ENCODE peak calls at places on chromosomes 6 and 20, in four cellular contexts. E is K562, N is H1, W is GM12878. S is an unnamed sample.

GRCh38 chr6:3624268-3625136 is 127.0 kb downstream of the PXDC1 start:
- DNase-seq in E (no peak), N (no peak), W (no peak), S (no peak)

GRCh38 chr6:159720708-159721107 is 6.6 kb upstream of the WTAP start:
- DNase-seq in E (peak), N (no peak), W (no peak), S (peak)

GRCh38 chr6:26594128-26594493 is 2.6 kb upstream of the ABT1 start:
- DNase-seq in E (peak), N (no peak), W (no peak), S (no peak)

GRCh38 chr20:50762045-50762422 is 30.7 kb downstream of the PARD6B start:
- DNase-seq in E (no peak), N (no peak), W (no peak), S (no peak)

GRCh38 chr20:23225407-23226060 is 125.1 kb upstream of the NXT1 start:
- DNase-seq in E (peak), N (no peak), W (no peak), S (no peak)

GRCh38 chr20:5191829-5192569 is 65.2 kb downstream of the CDS2 start:
- DNase-seq in E (peak), N (no peak), W (peak), S (peak)

GRCh38 chr6:107274288-107274687 is 159.0 kb upstream of the BEND3 start:
- DNase-seq in E (no peak), N (no peak), W (no peak), S (no peak)

GRCh38 chr6:113015249-113015648 is 668.1 kb downstream of the RFPL4B start:
- DNase-seq in E (no peak), N (no peak), W (no peak), S (no peak)

GRCh38 chr6:3355358-3356055 is 96.8 kb downstream of the PSMG4 start:
- DNase-seq in E (peak), N (no peak), W (no peak), S (no peak)

GRCh38 chr6:151627689-151628444 is 134.1 kb downstream of the CCDC170 start:
- DNase-seq in E (no peak), N (no peak), W (peak), S (no peak)

GRCh38 chr6:4935981-4936680 is 67.7 kb downstream of the RPP40 start:
- DNase-seq in E (no peak), N (no peak), W (no peak), S (no peak)

GRCh38 chr6:3500262-3501001 is 43.6 kb upstream of the SLC22A23 start:
- DNase-seq in E (no peak), N (no peak), W (no peak), S (no peak)

GRCh38 chr6:170116643-170117042 is 174.2 kb downstream of the DLL1 start:
- DNase-seq in E (no peak), N (no peak), W (no peak), S (no peak)

GRCh38 chr6:105270511-105270910 is 90.7 kb upstream of the POPDC3 start:
- DNase-seq in E (no peak), N (no peak), W (no peak), S (no peak)

GRCh38 chr20:58900292-58900931 is 47.9 kb downstream of the GNAS start:
- DNase-seq in E (no peak), N (no peak), W (no peak), S (no peak)

GRCh38 chr20:12825180-12825579 is 183.6 kb upstream of the SPTLC3 start:
- DNase-seq in E (no peak), N (no peak), W (no peak), S (no peak)

GRCh38 chr6:3766219-3766618 is 14.7 kb upstream of the PXDC1 start:
- DNase-seq in E (no peak), N (no peak), W (no peak), S (peak)

GRCh38 chr6:10381830-10382208 is 33.1 kb downstream of the TFAP2A start:
- DNase-seq in E (no peak), N (no peak), W (no peak), S (no peak)

GRCh38 chr20:46023999-46024398 is 5.0 kb upstream of the SLC12A5 start:
- DNase-seq in E (no peak), N (no peak), W (no peak), S (no peak)

GRCh38 chr20:3932277-3933073 is 43.3 kb downstream of the PANK2 start:
- DNase-seq in E (no peak), N (no peak), W (no peak), S (no peak)

GRCh38 chr20:57025261-57025660 is 241.2 kb downstream of the BMP7 start:
- DNase-seq in E (no peak), N (no peak), W (no peak), S (no peak)

GRCh38 chr20:9978395-9979004 is 56.3 kb upstream of the ANKEF1 start:
- DNase-seq in E (peak), N (no peak), W (peak), S (peak)

GRCh38 chr20:44247676-44248419 is 740 bp downstream of the GDAP1L1 start:
- DNase-seq in E (peak), N (peak), W (no peak), S (peak)

GRCh38 chr6:134921980-134922313 is 28.0 kb downstream of the ALDH8A1 start:
- DNase-seq in E (no peak), N (no peak), W (no peak), S (no peak)

GRCh38 chr6:15945593-15946159 is 183.2 kb upstream of the MYLIP start:
- DNase-seq in E (no peak), N (no peak), W (no peak), S (no peak)

GRCh38 chr6:125841356-125842090 is 50.8 kb downstream of the NCOA7 start:
- DNase-seq in E (no peak), N (no peak), W (no peak), S (no peak)

GRCh38 chr6:138310294-138310693 is 67.4 kb upstream of the SMIM28 start:
- DNase-seq in E (no peak), N (no peak), W (no peak), S (no peak)

DNA sequence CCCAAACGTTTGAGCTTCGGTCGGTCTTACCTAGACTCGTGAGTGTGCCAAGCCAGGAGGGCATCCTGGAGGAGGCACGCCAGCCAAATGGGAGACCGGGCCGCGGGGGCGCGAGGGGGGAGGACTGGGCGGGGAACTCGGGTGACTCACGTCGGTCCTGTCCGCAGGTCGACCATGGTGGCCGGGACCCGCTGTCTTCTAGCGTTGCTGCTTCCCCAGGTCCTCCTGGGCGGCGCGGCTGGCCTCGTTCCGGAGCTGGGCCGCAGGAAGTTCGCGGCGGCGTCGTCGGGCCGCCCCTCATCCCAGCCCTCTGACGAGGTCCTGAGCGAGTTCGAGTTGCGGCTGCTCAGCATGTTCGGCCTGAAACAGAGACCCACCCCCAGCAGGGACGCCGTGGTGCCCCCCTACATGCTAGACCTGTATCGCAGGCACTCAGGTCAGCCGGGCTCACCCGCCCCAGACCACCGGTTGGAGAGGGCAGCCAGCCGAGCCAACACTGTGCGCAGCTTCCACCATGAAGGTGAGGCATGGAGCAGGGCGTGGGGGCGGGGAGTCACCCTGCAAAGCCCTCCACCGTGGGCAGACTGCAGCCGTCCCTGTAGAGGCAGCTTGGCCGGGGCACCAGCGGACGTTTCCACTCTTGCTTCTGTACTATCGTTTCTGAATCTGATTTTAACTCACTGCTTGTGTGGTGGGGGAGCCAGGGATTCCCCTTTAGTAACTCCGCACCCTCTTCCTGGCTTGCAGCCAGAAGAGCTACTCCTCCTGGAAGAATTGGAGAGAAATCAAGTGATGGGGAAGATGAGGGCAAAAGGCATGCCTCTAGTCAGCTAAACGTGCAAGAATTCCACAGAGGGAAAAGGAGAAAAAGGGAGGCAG is 2.7 kb downstream of the BMP2 start:
- DNase-seq in E (no peak), N (no peak), W (no peak), S (peak)
- TF ChIP-seq NRF1 in E (no peak), N (no peak), W (no peak), S (no peak)

GRCh38 chr6:148874698-148875293 is 128.0 kb downstream of the UST start:
- DNase-seq in E (no peak), N (no peak), W (no peak), S (no peak)
- TF ChIP-seq NRF1 in E (no peak), N (no peak), W (no peak), S (no peak)

GRCh38 chr6:20092071-20092566 is 120.2 kb downstream of the MBOAT1 start:
- DNase-seq in E (peak), N (no peak), W (peak), S (peak)
- TF ChIP-seq NRF1 in E (no peak), N (no peak), W (no peak), S (no peak)

GRCh38 chr6:143213977-143214376 is 153.3 kb downstream of the AIG1 start:
- DNase-seq in E (no peak), N (no peak), W (no peak), S (no peak)
- TF ChIP-seq NRF1 in E (no peak), N (no peak), W (no peak), S (no peak)

DNA sequence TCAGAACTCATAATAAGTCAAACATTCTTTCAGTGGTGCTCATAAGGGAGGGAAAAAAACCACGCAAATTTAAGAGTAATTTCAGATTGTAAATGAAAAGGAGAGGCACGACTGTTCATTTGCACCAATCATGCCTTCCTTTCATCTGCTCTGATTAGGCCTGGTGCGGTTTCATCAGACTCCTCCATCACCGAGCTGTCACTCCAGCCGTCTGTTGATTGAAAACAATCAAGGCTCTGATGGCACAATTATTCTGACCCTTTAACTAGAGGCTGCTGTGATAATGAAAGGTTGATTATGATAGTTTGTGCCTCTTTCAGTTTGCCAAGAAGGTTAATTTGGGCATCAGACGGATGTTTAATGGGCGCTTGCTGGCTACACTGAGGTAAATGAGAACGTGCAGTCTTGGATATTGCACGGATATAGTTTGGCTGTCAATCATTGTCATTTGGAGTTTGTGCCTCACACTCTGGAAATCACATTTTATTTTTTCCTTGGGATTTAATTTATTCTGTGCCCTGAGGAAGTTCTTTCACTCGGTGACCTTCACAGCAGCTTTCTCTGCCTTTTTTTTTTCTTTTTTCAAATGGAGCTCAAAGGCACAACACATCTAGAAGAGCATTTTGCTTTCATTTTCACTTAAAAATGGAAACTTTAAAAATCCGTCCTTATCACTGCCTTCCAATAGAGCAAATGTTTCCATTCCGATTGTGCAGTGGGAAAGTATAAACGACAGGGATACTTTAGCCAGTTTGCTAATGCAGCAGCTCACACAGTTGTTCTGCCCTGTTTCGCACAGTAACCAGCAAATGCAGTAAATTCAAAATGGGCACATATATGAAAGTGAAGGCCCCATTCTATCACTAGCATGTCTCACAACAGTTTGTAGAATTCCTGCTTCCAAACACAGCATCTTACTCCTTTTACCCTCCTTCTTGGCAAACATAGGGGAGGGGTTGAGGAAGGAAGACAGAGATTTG is 172.8 kb downstream of the KLHL32 start:
- DNase-seq in E (no peak), N (no peak), W (no peak), S (no peak)
- TF ChIP-seq NRF1 in E (no peak), N (no peak), W (no peak), S (no peak)

GRCh38 chr6:96911171-96911570 is 13.4 kb upstream of the KLHL32 start:
- DNase-seq in E (no peak), N (no peak), W (no peak), S (no peak)

GRCh38 chr6:96913621-96914020 is 10.9 kb upstream of the KLHL32 start:
- DNase-seq in E (no peak), N (no peak), W (no peak), S (no peak)

DNA sequence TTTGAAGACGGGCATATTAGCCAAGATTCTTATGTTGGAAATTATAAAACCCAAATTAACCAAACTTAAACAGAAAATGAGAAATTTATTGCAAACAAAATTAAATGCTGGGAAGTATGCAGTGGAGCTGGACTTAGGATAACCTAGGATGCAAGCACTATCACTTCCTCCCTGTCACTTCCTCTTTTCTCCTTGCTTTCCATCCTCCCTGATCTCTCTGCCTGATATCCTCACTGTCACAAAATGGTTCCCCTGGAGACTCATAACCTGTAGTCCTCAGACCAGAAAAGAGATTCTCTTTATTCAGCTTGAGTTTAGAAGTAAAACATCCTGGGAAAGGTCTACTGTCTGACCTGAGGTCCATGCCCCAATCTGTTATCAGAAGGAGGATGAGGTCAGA is 7.4 kb upstream of the KLHL32 start:
- DNase-seq in E (peak), N (no peak), W (no peak), S (no peak)
- TF ChIP-seq NRF1 in E (no peak), N (no peak), W (no peak), S (no peak)

GRCh38 chr6:149128489-149129145 is 188.9 kb upstream of the TAB2 start:
- DNase-seq in E (peak), N (no peak), W (no peak), S (no peak)

GRCh38 chr6:149130093-149130872 is 187.2 kb upstream of the TAB2 start:
- DNase-seq in E (no peak), N (no peak), W (no peak), S (no peak)

GRCh38 chr6:149131891-149132290 is 185.6 kb upstream of the TAB2 start:
- DNase-seq in E (no peak), N (no peak), W (no peak), S (no peak)

GRCh38 chr6:149127212-149127611 is 190.3 kb upstream of the TAB2 start:
- DNase-seq in E (no peak), N (no peak), W (no peak), S (no peak)

GRCh38 chr6:149129401-149130077 is 188.0 kb upstream of the TAB2 start:
- DNase-seq in E (no peak), N (no peak), W (no peak), S (no peak)
- TF ChIP-seq NRF1 in E (peak), N (no peak), W (no peak), S (no peak)

DNA sequence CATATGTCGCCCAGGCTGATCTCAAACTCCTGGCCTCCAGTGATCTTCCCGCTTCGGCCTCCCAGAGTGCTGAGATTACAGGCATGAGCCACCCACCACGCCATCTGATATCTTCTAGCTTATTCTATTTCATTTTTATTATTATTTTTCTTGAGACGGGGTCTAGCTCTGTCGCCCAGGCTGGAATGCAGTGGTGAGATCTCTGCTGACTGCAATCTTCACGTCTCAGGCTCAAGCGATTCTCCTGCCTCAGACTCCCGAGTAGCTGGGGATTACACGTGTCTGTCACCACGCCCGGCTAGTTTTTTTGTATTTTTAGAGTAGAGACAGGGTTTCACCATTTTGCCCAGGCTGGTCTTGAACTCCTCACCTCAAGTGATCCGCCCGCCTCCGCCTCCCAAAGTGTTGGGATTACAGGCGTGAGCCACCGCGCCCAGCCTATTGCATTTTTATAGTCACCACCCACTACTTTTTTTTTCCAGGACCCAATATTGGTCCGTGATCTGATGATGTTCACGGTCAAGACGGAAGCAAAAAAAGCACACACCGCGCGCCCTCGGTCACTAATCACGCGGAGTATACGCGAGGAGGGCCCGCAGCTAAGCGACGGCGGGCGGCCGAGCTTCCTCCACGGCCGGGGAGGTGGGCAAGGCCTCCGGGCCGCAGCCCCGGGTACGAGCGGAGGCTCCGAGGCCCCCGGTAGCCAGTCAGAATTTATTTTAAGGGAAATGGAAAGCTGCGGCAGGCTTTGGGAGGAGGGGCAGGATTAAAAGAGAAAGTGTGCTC is 1.1 kb upstream of the LSM14B start:
- DNase-seq in E (no peak), N (no peak), W (no peak), S (no peak)
- TF ChIP-seq NRF1 in E (no peak), N (no peak), W (no peak), S (no peak)